ENCODE peak calls at places on chromosomes 1 and 21, in six cellular contexts. U, E, V, O, N and A are unnamed samples.

GRCh38 chr1:39525366-39526165 is 34.1 kb downstream of the BMP8A start:
- DNase-seq in O (no peak), E (no peak), V (no peak), N (peak; percentile 4), U (no peak), A (no peak)

GRCh38 chr1:26537951-26538352 is 8.4 kb downstream of the RPS6KA1 start:
- DNase-seq in O (peak; percentile 32), U (no peak), V (peak; percentile 50), N (no peak), E (no peak), A (no peak)

GRCh38 chr1:44740179-44740617 is 561 bp downstream of the KIF2C start:
- DNase-seq in O (no peak), U (no peak), N (no peak), V (no peak), E (no peak), A (no peak)

GRCh38 chr1:33080885-33081553 is at the start of gene AZIN2:
- DNase-seq in V (peak; percentile 96), U (peak; percentile 94), N (peak; percentile 98), E (peak; percentile 72), O (peak; percentile 98), A (peak; percentile 94)

GRCh38 chr1:23743287-23744052 is at the start of gene ELOA:
- DNase-seq in U (peak; percentile 37), V (peak; percentile 51), E (no peak), N (peak; percentile 67), O (peak; percentile 68), A (peak; percentile 74)

GRCh38 chr21:16851054-16851453 is 661.8 kb upstream of the CXADR start:
- DNase-seq in V (no peak), N (no peak), E (no peak), O (no peak), U (no peak), A (no peak)

GRCh38 chr1:45521413-45522323 is at the start of gene PRDX1:
- DNase-seq in N (peak; percentile 96), U (peak; percentile 96), E (peak; percentile 78), O (peak; percentile 97), V (peak; percentile 97), A (peak; percentile 95)

GRCh38 chr1:23799570-23800395 is 771 bp downstream of the GALE start:
- DNase-seq in N (no peak), V (peak; percentile 82), O (peak; percentile 88), U (no peak), E (peak; percentile 82), A (no peak)

GRCh38 chr1:226487921-226488320 is 60.6 kb upstream of the STUM start:
- DNase-seq in E (no peak), N (no peak), U (no peak), O (no peak), V (peak; percentile 22), A (no peak)

GRCh38 chr1:63874278-63874880 is 100.6 kb downstream of the ROR1 start:
- DNase-seq in N (no peak), E (no peak), U (no peak), V (peak; percentile 32), O (no peak), A (no peak)

GRCh38 chr1:225876900-225877510 is 5.2 kb downstream of the TMEM63A start:
- DNase-seq in V (no peak), N (no peak), U (no peak), O (no peak), E (no peak), A (no peak)

GRCh38 chr1:176566004-176566975 is 103.3 kb downstream of the PAPPA2 start:
- DNase-seq in O (no peak), E (no peak), N (no peak), U (no peak), V (peak; percentile 6), A (no peak)

GRCh38 chr1:66288048-66288447 is 245.9 kb upstream of the SGIP1 start:
- DNase-seq in N (no peak), U (no peak), V (no peak), E (no peak), O (no peak), A (no peak)

GRCh38 chr21:42187976-42188653 is 30.8 kb upstream of the ABCG1 start:
- DNase-seq in U (peak; percentile 38), V (peak; percentile 41), E (no peak), O (peak; percentile 55), N (peak; percentile 62), A (peak; percentile 52)

GRCh38 chr1:181522864-181523263 is 39.5 kb downstream of the CACNA1E start:
- DNase-seq in V (no peak), U (no peak), N (no peak), O (no peak), E (no peak), A (no peak)

GRCh38 chr21:32184485-32184884 is 94.4 kb downstream of the MIS18A start:
- DNase-seq in V (no peak), E (no peak), O (no peak), U (no peak), N (no peak), A (no peak)

GRCh38 chr1:160128636-160129035 is 13.1 kb downstream of the ATP1A2 start:
- DNase-seq in U (no peak), V (no peak), O (no peak), N (no peak), E (no peak), A (no peak)

GRCh38 chr1:64539808-64540207 is 69.9 kb downstream of the CACHD1 start:
- DNase-seq in V (peak; percentile 78), U (no peak), O (peak; percentile 62), E (peak; percentile 76), N (no peak), A (no peak)

GRCh38 chr1:211738096-211738708 is 62.8 kb upstream of the NEK2 start:
- DNase-seq in V (no peak), N (no peak), E (no peak), U (no peak), O (no peak), A (no peak)

GRCh38 chr1:113191579-113192076 is 118.6 kb downstream of the LRIG2 start:
- DNase-seq in U (no peak), N (no peak), E (no peak), O (no peak), V (peak; percentile 5), A (no peak)

GRCh38 chr21:44686843-44687561 is 5.0 kb upstream of the KRTAP12-1 start:
- DNase-seq in U (no peak), N (no peak), E (no peak), V (no peak), O (peak; percentile 7), A (no peak)

GRCh38 chr1:14138135-14138506 is 438.1 kb downstream of the PRDM2 start:
- DNase-seq in E (no peak), U (no peak), N (no peak), V (no peak), O (no peak), A (no peak)

GRCh38 chr21:42862774-42863503 is 16.4 kb downstream of the WDR4 start:
- DNase-seq in N (no peak), V (no peak), E (no peak), U (no peak), O (peak; percentile 15), A (no peak)

GRCh38 chr1:22309572-22309971 is 142.1 kb upstream of the ZBTB40 start:
- DNase-seq in U (no peak), N (no peak), V (no peak), O (no peak), E (no peak), A (no peak)

GRCh38 chr1:226764533-226764932 is 25.5 kb upstream of the ITPKB start:
- DNase-seq in V (no peak), E (no peak), O (no peak), N (no peak), U (no peak), A (no peak)

GRCh38 chr1:160149235-160149634 is 2.2 kb upstream of the ATP1A4 start:
- DNase-seq in U (no peak), O (no peak), N (no peak), V (peak; percentile 26), E (no peak), A (no peak)

GRCh38 chr1:215241451-215241850 is 158.9 kb downstream of the KCNK2 start:
- DNase-seq in V (no peak), E (no peak), U (no peak), N (no peak), O (no peak), A (no peak)

GRCh38 chr1:16122916-16123315 is 33.0 kb downstream of the EPHA2 start:
- DNase-seq in N (peak; percentile 7), V (peak; percentile 85), O (no peak), E (no peak), U (peak; percentile 16), A (no peak)

GRCh38 chr1:203120325-203121138 is 7.0 kb upstream of the ADORA1 start:
- DNase-seq in E (no peak), V (no peak), U (no peak), O (no peak), N (no peak), A (no peak)

GRCh38 chr1:156475568-156476500 is 24.7 kb downstream of the MEF2D start:
- DNase-seq in V (peak; percentile 52), U (no peak), E (no peak), O (peak; percentile 82), N (no peak), A (no peak)

GRCh38 chr1:227318852-227319607 is 738 bp upstream of the CDC42BPA start:
- DNase-seq in E (no peak), U (no peak), V (peak; percentile 38), N (no peak), O (peak; percentile 37), A (no peak)

GRCh38 chr1:182281541-182281940 is 110.0 kb downstream of the GLUL start:
- DNase-seq in O (no peak), V (no peak), U (no peak), N (no peak), E (no peak), A (no peak)